ENCODE peak calls at places on chromosome 16, in nine cellular contexts. W is neural progenitor cell, U is hepatocyte, Z is PC-3, R is MM.1S, J is GM23338, I is SK-N-SH, G is GM23248, P is HCT116. M is an unnamed sample. For H3K4me1, the result is how much of the 10 kb centered on the place peaks cover.

GRCh38 chr16:31453255-31454204 is 5.8 kb upstream of the ARMC5 start:
- DNase-seq in W (peak), U (peak), Z (peak), R (no peak), J (peak), I (no peak), G (peak), P (no peak), M (no peak)

GRCh38 chr16:47966325-47966724 is 189.5 kb downstream of the ABCC12 start:
- DNase-seq in W (no peak), U (no peak), Z (no peak), R (no peak), J (no peak), I (no peak), G (no peak), P (no peak), M (no peak)

GRCh38 chr16:24524855-24525652 is 14.3 kb upstream of the RBBP6 start:
- DNase-seq in W (no peak), U (no peak), Z (no peak), R (no peak), J (no peak), I (no peak), G (no peak), P (no peak), M (no peak)

GRCh38 chr16:6131526-6132050 is 1034.0 kb upstream of the EEF2KMT start:
- DNase-seq in W (no peak), U (no peak), Z (no peak), R (no peak), J (no peak), I (no peak), G (no peak), P (no peak), M (no peak)

GRCh38 chr16:3880623-3881498 is at the start of gene CREBBP:
- DNase-seq in W (peak), U (peak), Z (peak), R (peak), J (peak), I (peak), G (peak), P (peak), M (peak)

GRCh38 chr16:4936181-4936990 is 562 bp downstream of the PPL start:
- DNase-seq in W (peak), U (peak), Z (peak), R (no peak), J (peak), I (peak), G (peak), P (no peak), M (no peak)

GRCh38 chr16:8798174-8798527 is 512 bp downstream of the PMM2 start:
- DNase-seq in W (no peak), U (no peak), Z (peak), R (no peak), J (no peak), I (peak), G (peak), P (peak), M (peak)

GRCh38 chr16:71460246-71460645 is 1.8 kb downstream of the ZNF23 start:
- DNase-seq in W (no peak), U (no peak), Z (peak), R (no peak), J (no peak), I (no peak), G (peak), P (no peak), M (no peak)

GRCh38 chr16:74035816-74036215 is 260.8 kb upstream of the PSMD7 start:
- DNase-seq in W (peak), U (peak), Z (peak), R (no peak), J (peak), I (peak), G (peak), P (peak), M (peak)

GRCh38 chr16:398551-399277 is 1.7 kb downstream of the NME4 start:
- DNase-seq in W (peak), U (no peak), Z (no peak), R (no peak), J (peak), I (no peak), G (no peak), P (no peak), M (no peak)

GRCh38 chr16:2178321-2179106 is 17.9 kb downstream of the CASKIN1 start:
- DNase-seq in W (peak), U (no peak), Z (no peak), R (no peak), J (peak), I (peak), G (peak), P (no peak), M (no peak)

GRCh38 chr16:15635926-15636325 is 7.0 kb downstream of the MARF1 start:
- DNase-seq in W (no peak), U (no peak), Z (no peak), R (no peak), J (no peak), I (no peak), G (no peak), P (no peak), M (no peak)

GRCh38 chr16:70548936-70549335 is 25.3 kb downstream of the SF3B3 start:
- DNase-seq in W (no peak), U (no peak), Z (peak), R (no peak), J (no peak), I (no peak), G (no peak), P (no peak), M (no peak)

GRCh38 chr16:17161034-17161433 is 309.7 kb downstream of the XYLT1 start:
- DNase-seq in W (peak), U (no peak), Z (no peak), R (no peak), J (peak), I (no peak), G (no peak), P (no peak), M (no peak)

DNA sequence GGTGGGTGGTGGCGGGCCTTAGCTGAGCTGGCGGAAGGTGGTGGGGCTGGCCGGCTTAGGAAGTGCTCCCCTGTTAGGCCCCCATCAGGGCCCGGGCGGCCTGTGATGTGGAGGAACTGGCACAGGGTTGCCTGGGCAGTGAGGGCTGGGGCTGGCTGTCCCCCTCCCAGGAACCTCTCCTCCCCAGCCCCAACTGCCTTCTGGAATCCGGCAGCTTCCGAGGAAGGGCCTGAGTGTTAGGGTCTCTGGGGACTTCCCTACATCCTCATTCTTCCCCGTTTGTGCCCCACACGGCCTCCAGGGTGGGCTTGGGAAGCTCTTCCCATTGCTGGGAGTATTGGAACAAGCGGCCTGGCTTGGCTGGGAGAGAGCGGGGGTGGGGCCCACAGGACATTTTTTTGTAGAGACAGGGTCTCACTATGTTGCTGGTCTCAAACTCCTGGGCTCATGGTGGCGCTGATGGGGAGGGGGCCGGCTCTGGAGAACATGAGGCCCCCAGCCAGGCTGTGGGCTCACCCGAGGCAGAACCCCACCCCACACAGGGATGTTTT is 89.9 kb upstream of the CIBAR2 start:
- DNase-seq in W (peak), U (no peak), Z (no peak), R (no peak), J (peak), I (no peak), G (peak), P (no peak), M (no peak)
- H3K4me1 ChIP-seq in W (under half), U (half or more), Z (under half), R (under half), J (under half), I (half or more), G (half or more), P (half or more), M (under half)

GRCh38 chr16:57534881-57535658 is 1.3 kb downstream of the CCDC102A start:
- DNase-seq in W (no peak), U (no peak), Z (no peak), R (no peak), J (no peak), I (peak), G (peak), P (no peak), M (no peak)

GRCh38 chr16:57537596-57538234 is 1.3 kb upstream of the CCDC102A start:
- DNase-seq in W (no peak), U (no peak), Z (no peak), R (no peak), J (no peak), I (no peak), G (no peak), P (no peak), M (peak)

GRCh38 chr16:57535680-57536305 is 578 bp downstream of the CCDC102A start:
- DNase-seq in W (peak), U (peak), Z (peak), R (peak), J (peak), I (peak), G (peak), P (peak), M (peak)

GRCh38 chr16:57537194-57537505 is 779 bp upstream of the CCDC102A start:
- DNase-seq in W (no peak), U (no peak), Z (no peak), R (no peak), J (no peak), I (no peak), G (peak), P (no peak), M (no peak)

GRCh38 chr16:57536306-57537193 is at the start of gene CCDC102A:
- DNase-seq in W (peak), U (peak), Z (peak), R (peak), J (peak), I (peak), G (peak), P (no peak), M (peak)
- TF ChIP-seq EZH2phosphoT487 in W (no peak), U (no peak), Z (no peak), R (no peak), J (no peak), I (no peak), G (no peak), P (no peak), M (no peak)

DNA sequence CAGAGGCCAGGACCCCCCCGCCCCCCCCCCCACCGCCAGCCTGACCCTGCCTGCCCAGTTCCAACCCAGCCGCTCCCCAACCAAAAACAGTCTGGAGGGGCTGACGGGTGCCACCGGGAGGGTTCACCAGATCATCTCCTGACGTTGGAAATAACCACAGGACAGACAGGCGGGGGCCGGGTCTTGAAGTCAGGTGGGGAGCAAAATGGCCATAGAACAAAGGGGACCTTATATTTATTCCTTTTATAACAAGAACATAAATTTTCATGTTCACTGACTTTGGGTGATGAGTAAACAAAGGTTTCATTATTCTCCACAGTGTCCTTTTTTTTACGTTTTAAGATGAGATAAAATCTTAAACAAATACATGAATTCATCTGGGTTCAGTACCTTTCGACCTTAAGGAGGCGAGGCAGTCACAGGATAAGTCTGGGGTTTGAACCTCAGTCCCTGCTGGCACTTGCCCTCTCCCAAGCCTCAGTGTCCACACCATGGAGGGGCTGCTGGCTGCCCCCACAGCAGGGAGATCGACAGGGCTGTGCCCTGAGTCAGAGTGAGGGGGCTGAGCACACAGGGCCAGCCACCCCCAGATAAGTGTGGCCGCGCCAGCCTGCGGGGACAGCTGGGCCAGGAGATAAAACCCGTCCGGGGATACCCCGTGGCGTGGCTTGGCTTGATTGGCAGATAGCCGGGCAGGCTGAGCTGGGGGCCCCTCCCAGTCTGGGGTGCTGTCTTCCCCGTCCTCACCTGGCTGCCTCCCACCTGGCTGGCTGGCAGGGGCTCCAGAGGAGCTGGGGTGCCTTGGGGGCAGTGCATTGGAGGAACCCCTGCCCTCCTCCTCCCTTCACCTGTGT is 15.0 kb downstream of the SLC7A5 start:
- DNase-seq in W (no peak), U (peak), Z (peak), R (no peak), J (no peak), I (peak), G (no peak), P (no peak), M (no peak)
- H3K4me1 ChIP-seq in W (under half), U (half or more), Z (under half), R (under half), J (under half), I (half or more), G (under half), P (under half), M (half or more)

GRCh38 chr16:81621496-81621895 is 157.6 kb upstream of the PLCG2 start:
- DNase-seq in W (no peak), U (no peak), Z (no peak), R (no peak), J (no peak), I (no peak), G (no peak), P (no peak), M (no peak)

GRCh38 chr16:81626181-81626674 is 152.9 kb upstream of the PLCG2 start:
- DNase-seq in W (no peak), U (no peak), Z (peak), R (no peak), J (no peak), I (no peak), G (peak), P (no peak), M (no peak)

GRCh38 chr16:81625544-81626152 is 153.4 kb upstream of the PLCG2 start:
- DNase-seq in W (no peak), U (no peak), Z (peak), R (no peak), J (no peak), I (no peak), G (peak), P (no peak), M (no peak)

GRCh38 chr16:81624718-81625543 is 154.2 kb upstream of the PLCG2 start:
- DNase-seq in W (no peak), U (no peak), Z (no peak), R (no peak), J (no peak), I (no peak), G (peak), P (no peak), M (no peak)

GRCh38 chr16:81623365-81624102 is 155.6 kb upstream of the PLCG2 start:
- DNase-seq in W (peak), U (peak), Z (peak), R (peak), J (peak), I (peak), G (peak), P (peak), M (peak)
- TF ChIP-seq EZH2phosphoT487 in W (no peak), U (no peak), Z (no peak), R (no peak), J (no peak), I (no peak), G (no peak), P (no peak), M (no peak)

GRCh38 chr16:58418026-58418425 is 25.8 kb downstream of the GINS3 start:
- DNase-seq in W (no peak), U (no peak), Z (no peak), R (no peak), J (no peak), I (no peak), G (no peak), P (no peak), M (peak)

GRCh38 chr16:58417600-58417999 is 25.3 kb downstream of the GINS3 start:
- DNase-seq in W (no peak), U (no peak), Z (no peak), R (no peak), J (no peak), I (peak), G (no peak), P (no peak), M (peak)

GRCh38 chr16:58414938-58415451 is 22.7 kb downstream of the GINS3 start:
- DNase-seq in W (no peak), U (no peak), Z (no peak), R (no peak), J (no peak), I (no peak), G (no peak), P (no peak), M (no peak)

GRCh38 chr16:58418601-58419000 is 26.3 kb downstream of the GINS3 start:
- DNase-seq in W (no peak), U (no peak), Z (peak), R (no peak), J (no peak), I (no peak), G (peak), P (no peak), M (peak)

GRCh38 chr16:58417035-58417434 is 24.8 kb downstream of the GINS3 start:
- DNase-seq in W (no peak), U (no peak), Z (no peak), R (no peak), J (no peak), I (no peak), G (no peak), P (no peak), M (no peak)
- H3K4me1 ChIP-seq in W (under half), U (under half), Z (under half), R (under half), J (under half), I (under half), G (under half), P (under half), M (half or more)